ENCODE peak calls at places on chromosomes 2 and 18, in four cellular contexts. X is IMR-90, V is transverse colon, A is sigmoid colon. P is an unnamed sample.

GRCh38 chr2:78999410-78999809 is 26.1 kb upstream of the REG3G start:
- DNase-seq in X (no peak), V (no peak), A (no peak), P (no peak)

GRCh38 chr2:82996217-82996616 is 1462.9 kb downstream of the SUCLG1 start:
- DNase-seq in X (no peak), V (no peak), A (no peak), P (no peak)

GRCh38 chr2:49278141-49278540 is 123.8 kb upstream of the FSHR start:
- DNase-seq in X (no peak), V (no peak), A (no peak), P (no peak)

GRCh38 chr18:75638223-75638596 is 210.7 kb upstream of the SMIM21 start:
- DNase-seq in X (peak), V (no peak), A (no peak), P (no peak)

GRCh38 chr2:62149708-62150107 is 46.2 kb upstream of the B3GNT2 start:
- DNase-seq in X (peak), V (no peak), A (no peak), P (no peak)

GRCh38 chr18:70781860-70782453 is 493.1 kb downstream of the SOCS6 start:
- DNase-seq in X (peak), V (peak), A (no peak), P (peak)

GRCh38 chr2:134917219-134917957 is 1.2 kb upstream of the CCNT2 start:
- DNase-seq in X (no peak), V (peak), A (no peak), P (no peak)

GRCh38 chr2:190655113-190655512 is 6.2 kb downstream of the NAB1 start:
- DNase-seq in X (no peak), V (no peak), A (no peak), P (no peak)

GRCh38 chr2:160581448-160581847 is 87.8 kb upstream of the RBMS1 start:
- DNase-seq in X (no peak), V (no peak), A (no peak), P (no peak)

GRCh38 chr2:73985318-73986084 is 791 bp downstream of the TET3 start:
- DNase-seq in X (no peak), V (peak), A (peak), P (no peak)

GRCh38 chr2:214410918-214411554 is at the start of gene VWC2L:
- DNase-seq in X (peak), V (peak), A (no peak), P (no peak)

GRCh38 chr2:127584047-127584446 is 48.6 kb downstream of the MYO7B start:
- DNase-seq in X (no peak), V (no peak), A (no peak), P (no peak)

GRCh38 chr18:45282101-45282812 is 333.0 kb upstream of the SLC14A2 start:
- DNase-seq in X (no peak), V (no peak), A (no peak), P (no peak)

GRCh38 chr2:241774419-241775222 is 2.0 kb upstream of the GAL3ST2 start:
- DNase-seq in X (peak), V (peak), A (peak), P (no peak)

GRCh38 chr2:217808326-217808725 is 194.5 kb downstream of the TNS1 start:
- DNase-seq in X (no peak), V (no peak), A (no peak), P (no peak)

GRCh38 chr2:215530191-215530968 is 94.5 kb upstream of the FN1 start:
- DNase-seq in X (peak), V (no peak), A (no peak), P (no peak)

GRCh38 chr2:113341191-113341590 is 62.5 kb upstream of the PAX8 start:
- DNase-seq in X (no peak), V (no peak), A (no peak), P (no peak)

GRCh38 chr2:168456526-168457176 is 579 bp downstream of the CERS6 start:
- DNase-seq in X (peak), V (peak), A (peak), P (no peak)

GRCh38 chr2:16123421-16123820 is 183.1 kb downstream of the MYCN start:
- DNase-seq in X (no peak), V (no peak), A (no peak), P (no peak)

GRCh38 chr2:16122556-16122955 is 182.2 kb downstream of the MYCN start:
- DNase-seq in X (no peak), V (no peak), A (no peak), P (no peak)

GRCh38 chr2:16125614-16126125 is 185.3 kb downstream of the MYCN start:
- DNase-seq in X (no peak), V (peak), A (no peak), P (no peak)

GRCh38 chr2:16124881-16125613 is 184.7 kb downstream of the MYCN start:
- DNase-seq in X (no peak), V (no peak), A (no peak), P (no peak)

DNA sequence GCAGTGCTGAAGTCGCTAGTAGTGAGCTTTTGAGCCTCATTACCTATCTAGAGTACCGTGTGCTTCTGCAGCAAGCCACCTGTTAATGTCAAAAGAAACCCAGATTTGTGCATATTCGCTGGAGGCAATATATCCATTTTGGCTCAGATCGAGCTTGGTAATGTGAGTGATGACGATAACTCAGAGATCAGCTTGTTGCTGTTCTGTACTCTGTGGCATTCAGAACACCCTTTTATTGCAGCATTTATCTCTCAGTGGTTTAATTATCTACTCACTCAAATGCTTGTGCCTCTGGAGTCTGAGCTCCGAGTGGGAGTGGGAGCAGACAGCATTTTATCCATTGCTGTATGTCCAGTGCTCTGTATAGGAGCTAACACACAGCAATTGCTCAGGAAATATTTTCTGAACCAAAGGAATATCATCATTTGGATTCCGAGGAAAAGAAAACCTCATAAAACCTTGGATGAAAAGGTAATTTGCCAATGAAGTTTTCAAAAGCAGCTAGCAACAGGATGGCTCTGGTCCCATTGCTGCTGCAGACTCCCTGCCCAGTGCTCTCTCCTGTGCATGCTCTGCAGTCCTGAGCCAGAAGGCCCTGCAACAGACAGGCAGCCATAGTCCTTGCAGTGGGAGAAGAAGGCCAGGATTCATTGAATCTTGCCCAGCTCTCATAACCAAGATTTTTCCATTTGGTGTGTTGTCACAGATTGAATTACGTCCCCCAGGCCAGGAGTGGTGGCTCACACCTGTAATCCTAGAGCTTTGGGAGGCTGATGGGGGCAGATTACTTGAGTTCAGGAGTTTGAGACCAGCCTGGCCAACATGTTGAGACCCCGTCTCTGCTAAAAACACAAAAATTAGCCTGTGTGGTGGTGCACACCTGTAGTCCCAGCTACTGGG is 183.8 kb downstream of the MYCN start:
- DNase-seq in X (no peak), V (no peak), A (no peak), P (no peak)
- TF ChIP-seq POLR2A in X (no peak), V (no peak), A (no peak), P (no peak)

DNA sequence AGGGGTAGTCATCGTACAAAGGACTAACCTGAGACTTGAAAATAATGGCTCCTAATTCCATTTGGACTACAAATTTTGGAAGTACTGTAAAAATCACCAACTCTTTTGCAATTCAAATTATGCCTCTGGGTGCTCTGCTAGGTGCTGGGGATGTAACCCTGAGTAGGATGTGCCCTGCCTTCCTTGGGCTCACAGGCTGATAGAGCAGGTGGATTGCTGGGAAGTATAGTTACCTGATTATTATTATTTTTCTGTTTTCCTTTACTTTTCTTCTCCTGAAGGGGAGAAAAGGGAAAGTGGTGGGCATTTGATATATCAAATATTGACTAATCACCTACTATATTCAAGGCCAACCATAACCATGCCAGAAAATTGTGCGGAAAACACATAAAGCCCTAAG is 119.3 kb upstream of the RIOK3 start:
- DNase-seq in X (no peak), V (no peak), A (no peak), P (no peak)
- TF ChIP-seq CTCF in X (no peak), V (no peak), A (no peak), P (no peak)

GRCh38 chr2:133369896-133370295 is 198.4 kb downstream of the NCKAP5 start:
- DNase-seq in X (no peak), V (no peak), A (no peak), P (no peak)
- TF ChIP-seq POLR2A in X (no peak), V (no peak), A (no peak), P (no peak)

DNA sequence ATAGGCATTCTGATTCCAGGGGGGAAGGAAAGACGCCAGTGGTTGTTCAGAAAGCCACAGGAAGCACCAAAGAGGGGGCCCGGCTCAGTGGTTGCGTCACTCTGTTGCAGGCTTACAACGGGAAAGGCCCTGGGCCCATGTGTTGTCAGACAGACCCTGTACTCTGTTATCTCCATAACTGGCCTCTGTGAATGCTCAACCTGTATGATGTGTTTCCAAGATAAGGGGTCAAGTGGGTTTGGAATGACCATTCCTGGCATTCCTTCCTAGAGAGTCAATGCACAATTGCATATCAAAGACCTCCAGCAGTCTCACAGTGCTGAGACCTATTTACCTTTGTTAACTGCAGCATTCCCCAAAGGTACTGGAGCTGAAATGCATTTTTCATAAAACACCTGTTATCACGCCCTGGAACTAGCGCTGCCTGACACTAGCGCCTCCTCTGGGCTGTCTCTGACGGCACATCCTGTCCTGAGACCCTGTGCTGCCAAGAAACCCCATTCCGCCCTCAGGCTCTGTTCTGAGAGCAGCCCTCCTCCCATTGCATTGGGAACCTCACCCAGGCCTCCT is 13.2 kb upstream of the LRRFIP1 start:
- DNase-seq in X (peak), V (no peak), A (no peak), P (no peak)
- TF ChIP-seq CTCF in X (no peak), V (no peak), A (no peak), P (no peak)

P was measured in GM12878.